ENCODE peak calls at places on chromosomes 1 and 21, in five cellular contexts. I, N, D, Y and W are unnamed samples.

GRCh38 chr1:79207786-79208185 is 201.3 kb upstream of the ADGRL4 start:
- DNase-seq in N (no peak), I (no peak), Y (no peak), D (no peak), W (no peak)

GRCh38 chr1:231153726-231154125 is 8.1 kb upstream of the TRIM67 start:
- DNase-seq in I (no peak), Y (no peak), N (no peak), D (no peak), W (no peak)

GRCh38 chr1:8396912-8397406 is 79.0 kb downstream of the SLC45A1 start:
- DNase-seq in D (peak; percentile 95), I (peak; percentile 97), N (no peak), Y (no peak), W (peak; percentile 37)

GRCh38 chr1:222452031-222452430 is 95.9 kb downstream of the HHIPL2 start:
- DNase-seq in D (no peak), N (no peak), Y (no peak), I (no peak), W (no peak)

GRCh38 chr1:59856725-59857338 is 42.1 kb downstream of the HOOK1 start:
- DNase-seq in N (peak; percentile 20), D (no peak), Y (no peak), I (no peak), W (no peak)

GRCh38 chr1:6967431-6968079 is 182.3 kb downstream of the CAMTA1 start:
- DNase-seq in D (no peak), N (no peak), I (no peak), Y (no peak), W (no peak)

GRCh38 chr1:45938029-45938428 is 134.6 kb downstream of the MAST2 start:
- DNase-seq in D (no peak), Y (no peak), I (no peak), N (no peak), W (no peak)

GRCh38 chr1:216314369-216315095 is 108.7 kb downstream of the USH2A start:
- DNase-seq in D (peak; percentile 28), Y (no peak), I (peak; percentile 17), N (no peak), W (no peak)

GRCh38 chr1:2596530-2597333 is 10.2 kb downstream of the PRXL2B start:
- DNase-seq in N (no peak), Y (no peak), D (no peak), I (no peak), W (no peak)

GRCh38 chr1:226993676-226994356 is 53.7 kb downstream of the COQ8A start:
- DNase-seq in I (no peak), N (no peak), D (no peak), Y (no peak), W (no peak)

GRCh38 chr1:165162671-165163241 is 193.8 kb downstream of the LMX1A start:
- DNase-seq in Y (no peak), I (no peak), D (no peak), N (no peak), W (no peak)

GRCh38 chr1:178034676-178035075 is 59.2 kb upstream of the RASAL2 start:
- DNase-seq in Y (no peak), N (no peak), I (no peak), D (no peak), W (no peak)

GRCh38 chr1:165235777-165236285 is 120.7 kb downstream of the LMX1A start:
- DNase-seq in I (no peak), N (no peak), Y (no peak), D (no peak), W (no peak)

GRCh38 chr1:8097077-8097799 is 71.1 kb upstream of the ERRFI1 start:
- DNase-seq in I (peak; percentile 92), N (no peak), D (peak; percentile 86), Y (no peak), W (peak; percentile 68)

GRCh38 chr1:160622885-160623633 is 23.8 kb downstream of the SLAMF1 start:
- DNase-seq in D (no peak), I (no peak), N (no peak), Y (no peak), W (no peak)

GRCh38 chr1:161502181-161502580 is 3.1 kb upstream of the FCGR2A start:
- DNase-seq in N (no peak), I (no peak), D (no peak), Y (no peak), W (no peak)

GRCh38 chr1:177103005-177103404 is 61.5 kb downstream of the ASTN1 start:
- DNase-seq in Y (no peak), N (no peak), I (no peak), D (no peak), W (no peak)

GRCh38 chr1:99565606-99566289 is 80.2 kb upstream of the PALMD start:
- DNase-seq in D (no peak), N (no peak), Y (no peak), I (no peak), W (no peak)

GRCh38 chr1:52825868-52826267 is 16.7 kb upstream of the ZYG11A start:
- DNase-seq in N (no peak), Y (no peak), D (peak; percentile 30), I (no peak), W (no peak)

GRCh38 chr1:77655431-77655974 is 27.0 kb downstream of the ZZZ3 start:
- DNase-seq in D (no peak), N (no peak), Y (no peak), I (no peak), W (no peak)

GRCh38 chr1:236809133-236809532 is 14.0 kb downstream of the MTR start:
- DNase-seq in D (no peak), Y (no peak), N (no peak), I (no peak), W (no peak)

GRCh38 chr1:30087465-30087864 is 635.9 kb downstream of the MATN1 start:
- DNase-seq in D (no peak), N (no peak), I (no peak), Y (no peak), W (no peak)

GRCh38 chr1:176612791-176613190 is 149.8 kb downstream of the PAPPA2 start:
- DNase-seq in N (no peak), Y (no peak), I (no peak), D (no peak), W (no peak)

GRCh38 chr21:17387030-17387617 is 125.7 kb upstream of the CXADR start:
- DNase-seq in D (peak; percentile 80), I (peak; percentile 76), Y (no peak), N (no peak), W (peak; percentile 10)

GRCh38 chr1:208298593-208299233 is 54.5 kb upstream of the PLXNA2 start:
- DNase-seq in N (peak; percentile 80), Y (no peak), I (no peak), D (no peak), W (no peak)

DNA sequence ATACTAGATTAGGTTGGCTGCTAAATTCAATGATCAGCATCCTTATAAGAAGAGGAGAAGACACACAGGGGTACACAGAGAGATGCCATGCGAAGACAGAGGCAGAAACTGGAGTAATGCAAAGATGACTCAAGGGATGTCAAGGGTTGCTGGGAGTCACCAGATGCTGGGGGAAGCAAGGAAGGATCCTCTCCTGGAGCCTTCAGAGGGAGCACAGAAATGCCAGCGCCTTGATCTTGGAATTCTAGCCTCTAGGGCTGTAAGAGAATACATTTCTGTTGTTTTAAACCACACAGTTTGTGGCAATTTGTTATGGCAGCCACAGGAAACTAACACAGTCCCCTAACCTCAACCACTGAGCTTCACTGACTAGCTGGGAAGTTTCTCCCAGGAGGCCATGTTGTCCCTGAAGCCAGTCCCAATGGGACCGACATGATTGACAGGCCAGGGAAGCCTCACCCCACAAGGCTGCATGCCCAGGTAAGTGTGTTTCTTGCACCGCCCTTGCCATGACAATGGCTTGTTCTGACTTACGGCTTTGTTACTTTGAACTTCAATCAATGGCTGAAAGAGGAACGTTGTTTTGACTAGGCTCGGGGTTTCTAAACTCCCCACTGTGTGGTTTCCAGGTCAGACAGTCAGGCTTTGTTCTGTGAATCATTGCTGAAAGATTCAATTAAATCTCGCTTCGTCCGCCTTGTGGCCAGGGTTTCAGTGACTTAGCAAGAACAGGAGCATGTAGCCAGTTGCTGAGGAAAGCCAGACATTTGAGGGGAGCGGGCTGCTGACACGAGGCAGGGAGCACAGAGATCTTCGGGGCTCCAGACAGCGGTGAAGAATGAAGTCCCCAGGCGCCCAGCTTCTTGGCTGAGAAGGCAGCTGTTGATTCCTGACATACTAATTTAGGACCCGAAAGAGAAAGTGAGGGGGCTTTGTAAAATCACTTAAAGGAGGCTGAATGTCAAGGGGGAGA is 62.3 kb downstream of the RUNX1 start:
- DNase-seq in N (no peak), I (peak; percentile 95), D (peak; percentile 67), Y (peak; percentile 19), W (peak; percentile 50)
- H3K4me3 ChIP-seq in N (no peak overlapping the region), I (no peak overlapping the region), D (no peak overlapping the region), Y (peak overlapping the region; percentile 3), W (no peak overlapping the region)

GRCh38 chr1:155300024-155300423 is 1.2 kb downstream of the PKLR start:
- DNase-seq in D (no peak), Y (no peak), N (no peak), I (no peak), W (no peak)

GRCh38 chr1:155297431-155297830 is 3.8 kb downstream of the PKLR start:
- DNase-seq in I (no peak), Y (no peak), D (no peak), N (no peak), W (no peak)

GRCh38 chr1:155304558-155305063 is 3.4 kb upstream of the PKLR start:
- DNase-seq in D (no peak), I (no peak), N (no peak), Y (no peak), W (no peak)

GRCh38 chr1:155300553-155301329 is 497 bp downstream of the PKLR start:
- DNase-seq in I (no peak), N (no peak), Y (no peak), D (no peak), W (no peak)

DNA sequence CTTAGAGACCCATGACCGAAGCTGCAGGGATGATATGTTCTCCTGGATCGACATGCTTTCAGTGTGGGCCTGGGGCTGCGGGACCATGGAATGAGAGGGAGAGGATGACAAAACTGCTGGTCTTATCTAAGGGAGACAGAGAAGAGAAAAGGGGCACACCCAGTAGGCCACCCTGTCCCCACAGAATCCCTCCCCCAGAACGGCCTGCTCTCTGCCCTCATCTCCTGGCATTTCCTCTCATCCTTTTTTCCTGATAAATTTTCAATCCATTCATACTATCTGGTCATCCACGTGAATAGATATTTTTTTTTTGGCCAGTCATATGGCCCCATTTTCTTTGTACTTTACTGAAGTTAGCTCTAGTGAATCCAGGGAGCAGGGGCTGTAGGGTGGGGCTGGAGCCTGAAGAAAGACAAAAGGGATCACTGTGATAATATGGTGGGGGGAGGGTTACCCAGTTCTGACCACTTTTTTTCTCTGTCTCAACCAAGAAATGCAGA is at the start of gene PKLR:
- DNase-seq in D (no peak), I (no peak), N (no peak), Y (no peak), W (no peak)
- H3K4me3 ChIP-seq in D (no peak within 1 kb of the TSS), I (no peak within 1 kb of the TSS), N (no peak within 1 kb of the TSS), Y (no peak within 1 kb of the TSS), W (no peak within 1 kb of the TSS)

GRCh38 chr21:38913120-38913975 is 107.6 kb downstream of the ETS2 start:
- DNase-seq in Y (no peak), N (peak; percentile 89), D (peak; percentile 75), I (peak; percentile 74), W (no peak)
- H3K4me3 ChIP-seq in Y (no peak overlapping the region), N (peak overlapping the region; percentile 32), D (no peak overlapping the region), I (no peak overlapping the region), W (no peak overlapping the region)

GRCh38 chr1:22652457-22652856 is 579 bp upstream of the C1QB start:
- DNase-seq in N (no peak), D (no peak), Y (no peak), I (no peak), W (no peak)

GRCh38 chr1:22650089-22650693 is 2.8 kb upstream of the C1QB start:
- DNase-seq in D (no peak), N (no peak), I (no peak), Y (no peak), W (no peak)

GRCh38 chr1:22652881-22653316 is at the start of gene C1QB:
- DNase-seq in D (no peak), N (peak; percentile 83), Y (no peak), I (no peak), W (no peak)

GRCh38 chr1:22654692-22655091 is 1.7 kb downstream of the C1QB start:
- DNase-seq in I (no peak), N (no peak), Y (no peak), D (no peak), W (no peak)

GRCh38 chr1:22653741-22654140 is 705 bp downstream of the C1QB start:
- DNase-seq in D (no peak), Y (no peak), N (no peak), I (no peak), W (no peak)
- H3K4me3 ChIP-seq in D (no peak overlapping the region), Y (no peak overlapping the region), N (peak overlapping the region; percentile 51), I (no peak overlapping the region), W (no peak overlapping the region)